ENCODE peak calls at places on chromosomes 12 and 14, in five cellular contexts. M is GM04504; K is stimulated activated CD4-positive, alpha-beta T cell treated with anti-CD3 and anti-CD28 coated beads, Interleukin-1b, Interleukin-23, amount 100 ng/mL, for 4 hours; X is HFFc6; D is AG08395. B is an unnamed sample.

GRCh38 chr12:80157640-80158039 is 58.3 kb downstream of the OTOGL start:
- DNase-seq in K (no peak), D (peak), X (no peak), M (no peak), B (peak)

GRCh38 chr12:106801830-106802561 is 27.5 kb downstream of the RIC8B start:
- DNase-seq in X (no peak), K (no peak), D (no peak), M (no peak), B (no peak)

GRCh38 chr12:103046154-103046553 is 88.7 kb downstream of the ASCL1 start:
- DNase-seq in D (no peak), M (no peak), K (no peak), X (no peak), B (no peak)

GRCh38 chr12:43964022-43964421 is 128.1 kb downstream of the TMEM117 start:
- DNase-seq in D (no peak), K (no peak), M (no peak), X (no peak), B (no peak)

GRCh38 chr14:106872619-106873446 is 1346.5 kb downstream of the TMEM121 start:
- DNase-seq in X (no peak), M (no peak), K (peak), D (no peak), B (no peak)

GRCh38 chr12:129535351-129535750 is 368.5 kb downstream of the TMEM132D start:
- DNase-seq in D (no peak), M (no peak), X (no peak), K (no peak), B (no peak)

GRCh38 chr12:9872743-9873142 is 3.6 kb upstream of the CLEC2B start:
- DNase-seq in D (no peak), M (no peak), X (no peak), K (no peak), B (no peak)

GRCh38 chr12:129610601-129611120 is 293.2 kb downstream of the TMEM132D start:
- DNase-seq in M (no peak), K (no peak), D (no peak), X (no peak), B (no peak)

GRCh38 chr12:6276247-6276887 is 34.1 kb upstream of the PLEKHG6 start:
- DNase-seq in D (no peak), M (no peak), X (no peak), K (no peak), B (no peak)

GRCh38 chr12:111056618-111057521 is 136.5 kb upstream of the MYL2 start:
- DNase-seq in K (no peak), X (no peak), M (no peak), D (no peak), B (no peak)

GRCh38 chr12:16863742-16864141 is 257.8 kb upstream of the LMO3 start:
- DNase-seq in M (no peak), X (no peak), D (no peak), K (no peak), B (no peak)

GRCh38 chr14:21509432-21510143 is 1.6 kb downstream of the METTL3 start:
- DNase-seq in M (no peak), X (no peak), K (no peak), D (no peak), B (no peak)

GRCh38 chr12:50625029-50625875 is 120.5 kb downstream of the DIP2B start:
- DNase-seq in K (no peak), X (no peak), D (no peak), M (no peak), B (no peak)

GRCh38 chr14:75497191-75497590 is 25.1 kb upstream of the BATF start:
- DNase-seq in X (no peak), K (no peak), M (no peak), D (no peak), B (no peak)

GRCh38 chr12:82968644-82969339 is 282.1 kb downstream of the TMTC2 start:
- DNase-seq in M (no peak), X (no peak), K (no peak), D (no peak), B (no peak)

GRCh38 chr12:107027304-107028053 is 40.5 kb upstream of the MTERF2 start:
- DNase-seq in D (peak), M (peak), X (peak), K (no peak), B (peak)

GRCh38 chr14:23009939-23010718 is at the start of gene C14orf93:
- DNase-seq in D (peak), K (peak), X (peak), M (no peak), B (peak)